ENCODE peak calls at places on chromosomes 16 and 17, in five cellular contexts. U is adrenal gland; M is astrocyte; L is HAP-1; F is activated T-helper 1 cell treated with anti-CD3 and anti-CD28 coated beads, Interleukin-2, amount 50 U/mL, for 16 hours. N is an unnamed sample.

GRCh38 chr17:78697846-78698343 is 84.2 kb downstream of the CYTH1 start:
- DNase-seq in U (peak; percentile 42), M (no peak), L (no peak), F (no peak), N (no peak)

GRCh38 chr17:67549787-67550186 is 167.9 kb upstream of the NOL11 start:
- DNase-seq in U (peak; percentile 64), M (no peak), L (no peak), F (no peak), N (no peak)

GRCh38 chr16:86966781-86967180 is 350.4 kb downstream of the C16orf95 start:
- DNase-seq in U (no peak), M (no peak), L (no peak), F (no peak), N (no peak)

GRCh38 chr17:17437893-17438292 is 38.9 kb upstream of the MED9 start:
- DNase-seq in U (no peak), M (no peak), L (no peak), F (no peak), N (no peak)

GRCh38 chr16:51166116-51166515 is 15.0 kb upstream of the SALL1 start:
- DNase-seq in U (no peak), M (no peak), L (no peak), F (no peak), N (no peak)

GRCh38 chr17:13601317-13601775 is 383 bp downstream of the HS3ST3A1 start:
- DNase-seq in U (no peak), M (no peak), L (no peak), F (no peak), N (peak; percentile 73)

GRCh38 chr17:2911755-2912111 is 115.5 kb downstream of the RAP1GAP2 start:
- DNase-seq in U (no peak), M (no peak), L (no peak), F (no peak), N (no peak)

GRCh38 chr16:88773812-88774291 is 11.2 kb downstream of the PIEZO1 start:
- DNase-seq in U (peak; percentile 69), M (peak; percentile 52), L (peak; percentile 69), F (no peak), N (no peak)

GRCh38 chr16:55467898-55468297 is 11.1 kb upstream of the MMP2 start:
- DNase-seq in U (no peak), M (no peak), L (no peak), F (no peak), N (no peak)

GRCh38 chr16:11618107-11618717 is 31.5 kb upstream of the LITAF start:
- DNase-seq in U (no peak), M (no peak), L (no peak), F (no peak), N (no peak)

GRCh38 chr17:77468897-77469296 is 328.1 kb downstream of the SEC14L1 start:
- DNase-seq in U (no peak), M (no peak), L (no peak), F (no peak), N (no peak)

GRCh38 chr17:16442141-16442540 is 26.8 kb downstream of the TRPV2 start:
- DNase-seq in U (no peak), M (no peak), L (peak; percentile 36), F (no peak), N (no peak)

GRCh38 chr17:71975998-71976649 is 144.7 kb upstream of the SOX9 start:
- DNase-seq in U (peak; percentile 86), M (peak; percentile 96), L (no peak), F (no peak), N (no peak)

GRCh38 chr17:49582789-49583188 is 7.1 kb downstream of the NXPH3 start:
- DNase-seq in U (peak; percentile 73), M (no peak), L (no peak), F (no peak), N (no peak)

GRCh38 chr16:24497405-24497804 is 42.0 kb upstream of the RBBP6 start:
- DNase-seq in U (no peak), M (no peak), L (no peak), F (no peak), N (no peak)

GRCh38 chr16:55835578-55835977 is 2.7 kb upstream of the CES1 start:
- DNase-seq in U (peak; percentile 92), M (no peak), L (no peak), F (no peak), N (no peak)

GRCh38 chr17:73462830-73463229 is 151.0 kb upstream of the CDC42EP4 start:
- DNase-seq in U (no peak), M (no peak), L (no peak), F (no peak), N (no peak)

GRCh38 chr17:78450696-78451344 is 72.4 kb downstream of the PGS1 start:
- DNase-seq in U (no peak), M (no peak), L (no peak), F (no peak), N (no peak)

GRCh38 chr17:7136266-7136877 is 21.8 kb upstream of the ASGR2 start:
- DNase-seq in U (peak; percentile 88), M (peak; percentile 47), L (peak; percentile 84), F (peak; percentile 62), N (no peak)